ENCODE peak calls at places on chromosomes 5 and 9, in eight cellular contexts. One of them, this sample, is unnamed.

GRCh38 chr9:98429613-98430012 is 174.2 kb upstream of the TBC1D2 start:
- DNase-seq in AG09309: peak
- DNase-seq in uterus: no peak
- DNase-seq in OCI-LY7: no peak
- DNase-seq in CD8-positive, alpha-beta T cell: no peak
- DNase-seq in GM23248: peak
- DNase-seq in Panc1: no peak
- DNase-seq in adipocyte: peak
- DNase-seq in this sample: no peak

GRCh38 chr5:81315336-81315735 is 13.9 kb downstream of the ZCCHC9 start:
- DNase-seq in AG09309: peak
- DNase-seq in uterus: no peak
- DNase-seq in OCI-LY7: no peak
- DNase-seq in CD8-positive, alpha-beta T cell: no peak
- DNase-seq in GM23248: peak
- DNase-seq in Panc1: no peak
- DNase-seq in adipocyte: peak
- DNase-seq in this sample: no peak

GRCh38 chr5:66342316-66342715 is 198.2 kb downstream of the SREK1 start:
- DNase-seq in AG09309: no peak
- DNase-seq in uterus: no peak
- DNase-seq in OCI-LY7: no peak
- DNase-seq in CD8-positive, alpha-beta T cell: no peak
- DNase-seq in GM23248: no peak
- DNase-seq in Panc1: no peak
- DNase-seq in adipocyte: no peak
- DNase-seq in this sample: no peak

GRCh38 chr5:155311721-155312120 is 298.2 kb downstream of the KIF4B start:
- DNase-seq in AG09309: no peak
- DNase-seq in uterus: no peak
- DNase-seq in OCI-LY7: no peak
- DNase-seq in CD8-positive, alpha-beta T cell: no peak
- DNase-seq in GM23248: no peak
- DNase-seq in Panc1: no peak
- DNase-seq in adipocyte: no peak
- DNase-seq in this sample: no peak

GRCh38 chr9:123033352-123033751 is at the start of gene GPR21:
- DNase-seq in AG09309: no peak
- DNase-seq in uterus: no peak
- DNase-seq in OCI-LY7: no peak
- DNase-seq in CD8-positive, alpha-beta T cell: no peak
- DNase-seq in GM23248: no peak
- DNase-seq in Panc1: no peak
- DNase-seq in adipocyte: no peak
- DNase-seq in this sample: no peak

GRCh38 chr5:133581918-133582317 is 30.4 kb downstream of the FSTL4 start:
- DNase-seq in AG09309: no peak
- DNase-seq in uterus: no peak
- DNase-seq in OCI-LY7: no peak
- DNase-seq in CD8-positive, alpha-beta T cell: no peak
- DNase-seq in GM23248: no peak
- DNase-seq in Panc1: no peak
- DNase-seq in adipocyte: no peak
- DNase-seq in this sample: no peak

GRCh38 chr5:7396169-7397004 is 449 bp downstream of the ADCY2 start:
- DNase-seq in AG09309: no peak
- DNase-seq in uterus: no peak
- DNase-seq in OCI-LY7: no peak
- DNase-seq in CD8-positive, alpha-beta T cell: no peak
- DNase-seq in GM23248: peak
- DNase-seq in Panc1: no peak
- DNase-seq in adipocyte: peak
- DNase-seq in this sample: peak

GRCh38 chr9:70954126-70954525 is 167.3 kb downstream of the TRPM3 start:
- DNase-seq in AG09309: peak
- DNase-seq in uterus: no peak
- DNase-seq in OCI-LY7: no peak
- DNase-seq in CD8-positive, alpha-beta T cell: no peak
- DNase-seq in GM23248: peak
- DNase-seq in Panc1: no peak
- DNase-seq in adipocyte: peak
- DNase-seq in this sample: no peak

DNA sequence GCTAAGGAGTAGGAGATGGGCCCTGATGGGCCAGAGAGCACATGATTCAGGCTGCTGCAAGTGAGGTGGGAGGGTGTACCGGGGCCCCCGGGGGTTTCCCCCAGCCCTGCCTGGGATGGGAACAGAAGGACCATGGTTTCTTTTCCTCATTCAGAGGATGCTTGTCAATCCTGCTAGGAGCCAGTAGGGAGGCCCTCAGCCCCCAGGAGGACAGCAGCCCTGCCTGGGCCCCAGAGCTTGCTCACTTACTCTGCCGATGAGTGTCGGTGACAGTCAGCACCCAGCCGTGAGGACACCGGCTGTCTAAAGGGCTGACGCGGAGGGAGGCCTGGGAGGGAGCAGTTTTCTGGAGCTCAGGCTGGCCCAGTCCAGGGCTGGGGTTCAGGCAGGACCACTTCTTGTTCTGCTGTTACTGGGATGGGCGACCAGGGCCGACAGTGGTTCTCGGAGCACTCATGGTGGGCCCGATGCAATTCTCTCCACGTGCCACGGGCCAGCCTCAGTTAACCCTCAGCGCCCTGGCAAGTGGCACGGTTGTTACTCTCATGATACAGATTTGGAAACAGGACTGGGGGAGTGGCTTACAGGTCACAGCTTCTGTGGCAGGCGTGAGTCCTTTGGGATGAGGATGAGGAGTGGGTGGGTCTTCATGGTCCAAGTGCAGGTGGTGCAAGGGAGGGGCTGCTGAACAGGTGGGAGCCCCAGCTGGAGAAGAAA is 1.8 kb downstream of the ARRDC1 start:
- DNase-seq in AG09309: no peak
- DNase-seq in uterus: no peak
- DNase-seq in OCI-LY7: no peak
- DNase-seq in CD8-positive, alpha-beta T cell: no peak
- DNase-seq in GM23248: peak
- DNase-seq in Panc1: no peak
- DNase-seq in adipocyte: peak
- DNase-seq in this sample: no peak
- H3K4me3 ChIP-seq in AG09309: no peak
- H3K4me3 ChIP-seq in uterus: no peak
- H3K4me3 ChIP-seq in OCI-LY7: peak
- H3K4me3 ChIP-seq in CD8-positive, alpha-beta T cell: peak
- H3K4me3 ChIP-seq in GM23248: peak
- H3K4me3 ChIP-seq in Panc1: peak
- H3K4me3 ChIP-seq in adipocyte: peak
- H3K4me3 ChIP-seq in this sample: peak

DNA sequence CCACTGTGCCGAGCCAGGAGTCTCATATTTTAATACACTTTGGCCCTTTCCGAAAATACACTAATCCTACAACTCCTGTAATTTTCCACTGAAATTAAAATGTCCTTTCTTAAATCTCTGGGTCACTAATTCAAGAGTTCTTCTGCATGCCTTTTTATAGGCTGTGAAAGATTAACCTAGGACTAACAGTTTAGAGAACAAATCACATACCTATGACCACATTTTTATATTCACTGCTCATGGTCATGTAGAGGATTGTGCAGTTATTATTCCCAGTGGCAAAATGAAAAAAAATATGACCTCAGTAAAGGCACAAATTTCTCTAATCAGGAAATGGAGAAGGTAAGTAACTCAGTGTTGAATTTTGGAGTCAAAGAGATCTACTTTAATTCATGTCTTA is 33.4 kb downstream of the SLCO4C1 start:
- DNase-seq in AG09309: no peak
- DNase-seq in uterus: no peak
- DNase-seq in OCI-LY7: no peak
- DNase-seq in CD8-positive, alpha-beta T cell: no peak
- DNase-seq in GM23248: no peak
- DNase-seq in Panc1: no peak
- DNase-seq in adipocyte: no peak
- DNase-seq in this sample: no peak
- H3K4me3 ChIP-seq in AG09309: no peak
- H3K4me3 ChIP-seq in uterus: no peak
- H3K4me3 ChIP-seq in OCI-LY7: no peak
- H3K4me3 ChIP-seq in CD8-positive, alpha-beta T cell: no peak
- H3K4me3 ChIP-seq in GM23248: no peak
- H3K4me3 ChIP-seq in Panc1: no peak
- H3K4me3 ChIP-seq in adipocyte: no peak
- H3K4me3 ChIP-seq in this sample: no peak

GRCh38 chr5:63961598-63962161 is 565 bp downstream of the HTR1A start:
- DNase-seq in AG09309: no peak
- DNase-seq in uterus: no peak
- DNase-seq in OCI-LY7: no peak
- DNase-seq in CD8-positive, alpha-beta T cell: no peak
- DNase-seq in GM23248: no peak
- DNase-seq in Panc1: no peak
- DNase-seq in adipocyte: no peak
- DNase-seq in this sample: no peak
- H3K4me3 ChIP-seq in AG09309: no peak
- H3K4me3 ChIP-seq in uterus: no peak
- H3K4me3 ChIP-seq in OCI-LY7: no peak
- H3K4me3 ChIP-seq in CD8-positive, alpha-beta T cell: no peak
- H3K4me3 ChIP-seq in GM23248: no peak
- H3K4me3 ChIP-seq in Panc1: no peak
- H3K4me3 ChIP-seq in adipocyte: no peak
- H3K4me3 ChIP-seq in this sample: no peak

GRCh38 chr9:129566563-129567266 is 54.2 kb downstream of the C9orf50 start:
- DNase-seq in AG09309: no peak
- DNase-seq in uterus: no peak
- DNase-seq in OCI-LY7: no peak
- DNase-seq in CD8-positive, alpha-beta T cell: no peak
- DNase-seq in GM23248: no peak
- DNase-seq in Panc1: no peak
- DNase-seq in adipocyte: no peak
- DNase-seq in this sample: no peak

GRCh38 chr9:129567329-129567728 is 53.6 kb downstream of the C9orf50 start:
- DNase-seq in AG09309: no peak
- DNase-seq in uterus: no peak
- DNase-seq in OCI-LY7: no peak
- DNase-seq in CD8-positive, alpha-beta T cell: no peak
- DNase-seq in GM23248: peak
- DNase-seq in Panc1: no peak
- DNase-seq in adipocyte: no peak
- DNase-seq in this sample: no peak

GRCh38 chr9:129568560-129569505 is 52.1 kb downstream of the C9orf50 start:
- DNase-seq in AG09309: no peak
- DNase-seq in uterus: peak
- DNase-seq in OCI-LY7: no peak
- DNase-seq in CD8-positive, alpha-beta T cell: no peak
- DNase-seq in GM23248: peak
- DNase-seq in Panc1: no peak
- DNase-seq in adipocyte: peak
- DNase-seq in this sample: no peak

GRCh38 chr9:129569506-129570449 is 51.1 kb downstream of the C9orf50 start:
- DNase-seq in AG09309: no peak
- DNase-seq in uterus: no peak
- DNase-seq in OCI-LY7: peak
- DNase-seq in CD8-positive, alpha-beta T cell: no peak
- DNase-seq in GM23248: peak
- DNase-seq in Panc1: no peak
- DNase-seq in adipocyte: no peak
- DNase-seq in this sample: no peak

GRCh38 chr9:129567842-129568559 is 52.9 kb downstream of the C9orf50 start:
- DNase-seq in AG09309: peak
- DNase-seq in uterus: no peak
- DNase-seq in OCI-LY7: no peak
- DNase-seq in CD8-positive, alpha-beta T cell: no peak
- DNase-seq in GM23248: peak
- DNase-seq in Panc1: no peak
- DNase-seq in adipocyte: peak
- DNase-seq in this sample: no peak
- H3K4me3 ChIP-seq in AG09309: peak
- H3K4me3 ChIP-seq in uterus: peak
- H3K4me3 ChIP-seq in OCI-LY7: no peak
- H3K4me3 ChIP-seq in CD8-positive, alpha-beta T cell: peak
- H3K4me3 ChIP-seq in GM23248: peak
- H3K4me3 ChIP-seq in Panc1: peak
- H3K4me3 ChIP-seq in adipocyte: peak
- H3K4me3 ChIP-seq in this sample: peak

This sample was measured in esophagus muscularis mucosa.